ENCODE peak calls at places on chromosomes 7 and 10, in five cellular contexts. One of them, this sample, is unnamed.

GRCh38 chr10:49621561-49621960 is 7.7 kb downstream of the CHAT start:
- DNase-seq in activated naive CD4-positive, alpha-beta T cell: no peak
- DNase-seq in EL: no peak
- DNase-seq in left ventricle myocardium superior: no peak
- DNase-seq in astrocyte of the hippocampus: no peak
- DNase-seq in this sample: no peak

GRCh38 chr7:44145969-44146897 is 5.1 kb upstream of the MYL7 start:
- DNase-seq in activated naive CD4-positive, alpha-beta T cell: peak
- DNase-seq in EL: peak
- DNase-seq in left ventricle myocardium superior: peak
- DNase-seq in astrocyte of the hippocampus: peak
- DNase-seq in this sample: peak

GRCh38 chr7:70647801-70648491 is 484.0 kb upstream of the GALNT17 start:
- DNase-seq in activated naive CD4-positive, alpha-beta T cell: peak
- DNase-seq in EL: peak
- DNase-seq in left ventricle myocardium superior: no peak
- DNase-seq in astrocyte of the hippocampus: peak
- DNase-seq in this sample: no peak

GRCh38 chr10:97647556-97647955 is 7.1 kb downstream of the PI4K2A start:
- DNase-seq in activated naive CD4-positive, alpha-beta T cell: no peak
- DNase-seq in EL: peak
- DNase-seq in left ventricle myocardium superior: no peak
- DNase-seq in astrocyte of the hippocampus: no peak
- DNase-seq in this sample: no peak

GRCh38 chr7:148230341-148230740 is 360.2 kb upstream of the C7orf33 start:
- DNase-seq in activated naive CD4-positive, alpha-beta T cell: no peak
- DNase-seq in EL: no peak
- DNase-seq in left ventricle myocardium superior: no peak
- DNase-seq in astrocyte of the hippocampus: no peak
- DNase-seq in this sample: no peak

GRCh38 chr7:23474098-23474828 is 4.0 kb upstream of the IGF2BP3 start:
- DNase-seq in activated naive CD4-positive, alpha-beta T cell: no peak
- DNase-seq in EL: peak
- DNase-seq in left ventricle myocardium superior: peak
- DNase-seq in astrocyte of the hippocampus: peak
- DNase-seq in this sample: peak

GRCh38 chr7:106717997-106718871 is 57.3 kb upstream of the CCDC71L start:
- DNase-seq in activated naive CD4-positive, alpha-beta T cell: no peak
- DNase-seq in EL: peak
- DNase-seq in left ventricle myocardium superior: no peak
- DNase-seq in astrocyte of the hippocampus: peak
- DNase-seq in this sample: no peak

GRCh38 chr7:101426303-101427011 is 63.8 kb downstream of the COL26A1 start:
- DNase-seq in activated naive CD4-positive, alpha-beta T cell: no peak
- DNase-seq in EL: no peak
- DNase-seq in left ventricle myocardium superior: no peak
- DNase-seq in astrocyte of the hippocampus: no peak
- DNase-seq in this sample: no peak

GRCh38 chr10:109895095-109895818 is 28.1 kb downstream of the XPNPEP1 start:
- DNase-seq in activated naive CD4-positive, alpha-beta T cell: no peak
- DNase-seq in EL: peak
- DNase-seq in left ventricle myocardium superior: peak
- DNase-seq in astrocyte of the hippocampus: peak
- DNase-seq in this sample: no peak

GRCh38 chr10:10589540-10589939 is 428.1 kb upstream of the CELF2 start:
- DNase-seq in activated naive CD4-positive, alpha-beta T cell: no peak
- DNase-seq in EL: peak
- DNase-seq in left ventricle myocardium superior: no peak
- DNase-seq in astrocyte of the hippocampus: peak
- DNase-seq in this sample: no peak

GRCh38 chr10:124534231-124534798 is 72.7 kb downstream of the LHPP start:
- DNase-seq in activated naive CD4-positive, alpha-beta T cell: no peak
- DNase-seq in EL: no peak
- DNase-seq in left ventricle myocardium superior: peak
- DNase-seq in astrocyte of the hippocampus: peak
- DNase-seq in this sample: no peak

GRCh38 chr7:123643495-123644428 is 11.9 kb upstream of the LMOD2 start:
- DNase-seq in activated naive CD4-positive, alpha-beta T cell: no peak
- DNase-seq in EL: peak
- DNase-seq in left ventricle myocardium superior: no peak
- DNase-seq in astrocyte of the hippocampus: peak
- DNase-seq in this sample: no peak

GRCh38 chr7:75814407-75814947 is 871 bp upstream of the CCL24 start:
- DNase-seq in activated naive CD4-positive, alpha-beta T cell: no peak
- DNase-seq in EL: peak
- DNase-seq in left ventricle myocardium superior: no peak
- DNase-seq in astrocyte of the hippocampus: peak
- DNase-seq in this sample: no peak

GRCh38 chr7:136018104-136018503 is 40.9 kb upstream of the MTPN start:
- DNase-seq in activated naive CD4-positive, alpha-beta T cell: no peak
- DNase-seq in EL: no peak
- DNase-seq in left ventricle myocardium superior: no peak
- DNase-seq in astrocyte of the hippocampus: no peak
- DNase-seq in this sample: no peak

GRCh38 chr7:2431260-2431867 is 28.0 kb downstream of the CHST12 start:
- DNase-seq in activated naive CD4-positive, alpha-beta T cell: no peak
- DNase-seq in EL: peak
- DNase-seq in left ventricle myocardium superior: no peak
- DNase-seq in astrocyte of the hippocampus: no peak
- DNase-seq in this sample: no peak

GRCh38 chr7:18045171-18045570 is 17.5 kb upstream of the PRPS1L1 start:
- DNase-seq in activated naive CD4-positive, alpha-beta T cell: no peak
- DNase-seq in EL: no peak
- DNase-seq in left ventricle myocardium superior: no peak
- DNase-seq in astrocyte of the hippocampus: no peak
- DNase-seq in this sample: no peak

GRCh38 chr7:70586822-70587221 is 545.1 kb upstream of the GALNT17 start:
- DNase-seq in activated naive CD4-positive, alpha-beta T cell: no peak
- DNase-seq in EL: no peak
- DNase-seq in left ventricle myocardium superior: no peak
- DNase-seq in astrocyte of the hippocampus: peak
- DNase-seq in this sample: no peak

GRCh38 chr7:2635810-2636701 is 4.3 kb downstream of the TTYH3 start:
- DNase-seq in activated naive CD4-positive, alpha-beta T cell: no peak
- DNase-seq in EL: peak
- DNase-seq in left ventricle myocardium superior: peak
- DNase-seq in astrocyte of the hippocampus: peak
- DNase-seq in this sample: no peak

GRCh38 chr7:27161721-27162547 is 3.4 kb downstream of the HOXA9 start:
- DNase-seq in activated naive CD4-positive, alpha-beta T cell: no peak
- DNase-seq in EL: peak
- DNase-seq in left ventricle myocardium superior: peak
- DNase-seq in astrocyte of the hippocampus: no peak
- DNase-seq in this sample: no peak

GRCh38 chr7:152608208-152608607 is 67.7 kb downstream of the XRCC2 start:
- DNase-seq in activated naive CD4-positive, alpha-beta T cell: no peak
- DNase-seq in EL: no peak
- DNase-seq in left ventricle myocardium superior: no peak
- DNase-seq in astrocyte of the hippocampus: no peak
- DNase-seq in this sample: no peak

GRCh38 chr7:1569833-1570632 is at the start of gene PSMG3:
- DNase-seq in activated naive CD4-positive, alpha-beta T cell: peak
- DNase-seq in EL: peak
- DNase-seq in left ventricle myocardium superior: peak
- DNase-seq in astrocyte of the hippocampus: peak
- DNase-seq in this sample: peak

GRCh38 chr10:62399211-62399610 is 25.0 kb downstream of the ZNF365 start:
- DNase-seq in activated naive CD4-positive, alpha-beta T cell: no peak
- DNase-seq in EL: peak
- DNase-seq in left ventricle myocardium superior: no peak
- DNase-seq in astrocyte of the hippocampus: peak
- DNase-seq in this sample: no peak

GRCh38 chr7:140145709-140146108 is 31.1 kb downstream of the KDM7A start:
- DNase-seq in activated naive CD4-positive, alpha-beta T cell: no peak
- DNase-seq in EL: no peak
- DNase-seq in left ventricle myocardium superior: no peak
- DNase-seq in astrocyte of the hippocampus: no peak
- DNase-seq in this sample: no peak

GRCh38 chr7:109003742-109004141 is 434.1 kb downstream of the DNAJB9 start:
- DNase-seq in activated naive CD4-positive, alpha-beta T cell: no peak
- DNase-seq in EL: no peak
- DNase-seq in left ventricle myocardium superior: no peak
- DNase-seq in astrocyte of the hippocampus: peak
- DNase-seq in this sample: no peak

GRCh38 chr7:4282434-4283223 is 399.5 kb upstream of the FOXK1 start:
- DNase-seq in activated naive CD4-positive, alpha-beta T cell: no peak
- DNase-seq in EL: no peak
- DNase-seq in left ventricle myocardium superior: no peak
- DNase-seq in astrocyte of the hippocampus: peak
- DNase-seq in this sample: no peak

GRCh38 chr10:104293021-104293420 is 24.0 kb downstream of the GSTO2 start:
- DNase-seq in activated naive CD4-positive, alpha-beta T cell: no peak
- DNase-seq in EL: peak
- DNase-seq in left ventricle myocardium superior: no peak
- DNase-seq in astrocyte of the hippocampus: no peak
- DNase-seq in this sample: no peak

This sample was measured in mesothelial cell of epicardium.